ENCODE peak calls at places on chromosomes 11 and 22, in ten cellular contexts. One of them, this sample, is unnamed.

GRCh38 chr11:90434858-90435257 is 212.0 kb upstream of the CHORDC1 start:
- DNase-seq in right atrium auricular region: no peak
- DNase-seq in ovary: no peak
- DNase-seq in substantia nigra: no peak
- DNase-seq in CD8-positive, alpha-beta memory T cell: no peak
- DNase-seq in IMR-90: no peak
- DNase-seq in cardiac muscle cell: peak
- DNase-seq in neuronal stem cell: peak
- DNase-seq in H9: no peak
- DNase-seq in OCI-LY7: no peak
- DNase-seq in this sample: no peak

GRCh38 chr22:35020517-35020916 is 45.4 kb upstream of the ISX start:
- DNase-seq in CD8-positive, alpha-beta memory T cell: no peak
- DNase-seq in IMR-90: no peak
- DNase-seq in ovary: no peak
- DNase-seq in H9: no peak
- DNase-seq in cardiac muscle cell: no peak
- DNase-seq in OCI-LY7: no peak
- DNase-seq in neuronal stem cell: no peak
- DNase-seq in right atrium auricular region: no peak
- DNase-seq in substantia nigra: no peak
- DNase-seq in this sample: no peak

GRCh38 chr11:118168316-118168715 is 8.1 kb downstream of the SCN2B start:
- DNase-seq in right atrium auricular region: no peak
- DNase-seq in cardiac muscle cell: no peak
- DNase-seq in CD8-positive, alpha-beta memory T cell: no peak
- DNase-seq in IMR-90: no peak
- DNase-seq in ovary: no peak
- DNase-seq in substantia nigra: no peak
- DNase-seq in OCI-LY7: no peak
- DNase-seq in H9: no peak
- DNase-seq in neuronal stem cell: no peak
- DNase-seq in this sample: no peak

GRCh38 chr11:30960387-30960992 is 374.3 kb upstream of the MPPED2 start:
- DNase-seq in IMR-90: peak
- DNase-seq in CD8-positive, alpha-beta memory T cell: no peak
- DNase-seq in cardiac muscle cell: peak
- DNase-seq in ovary: no peak
- DNase-seq in substantia nigra: no peak
- DNase-seq in neuronal stem cell: peak
- DNase-seq in H9: no peak
- DNase-seq in right atrium auricular region: no peak
- DNase-seq in OCI-LY7: peak
- DNase-seq in this sample: peak

GRCh38 chr11:113189909-113190667 is 124.3 kb upstream of the TTC12 start:
- DNase-seq in cardiac muscle cell: no peak
- DNase-seq in neuronal stem cell: no peak
- DNase-seq in CD8-positive, alpha-beta memory T cell: no peak
- DNase-seq in H9: no peak
- DNase-seq in substantia nigra: no peak
- DNase-seq in IMR-90: no peak
- DNase-seq in right atrium auricular region: peak
- DNase-seq in OCI-LY7: no peak
- DNase-seq in ovary: no peak
- DNase-seq in this sample: no peak

GRCh38 chr11:10934293-10934850 is 76.5 kb upstream of the ZBED5 start:
- DNase-seq in right atrium auricular region: no peak
- DNase-seq in substantia nigra: no peak
- DNase-seq in H9: peak
- DNase-seq in CD8-positive, alpha-beta memory T cell: no peak
- DNase-seq in ovary: peak
- DNase-seq in OCI-LY7: peak
- DNase-seq in IMR-90: no peak
- DNase-seq in cardiac muscle cell: peak
- DNase-seq in neuronal stem cell: no peak
- DNase-seq in this sample: no peak

GRCh38 chr22:26566994-26567393 is 22.9 kb downstream of the TPST2 start:
- DNase-seq in cardiac muscle cell: no peak
- DNase-seq in CD8-positive, alpha-beta memory T cell: no peak
- DNase-seq in H9: no peak
- DNase-seq in substantia nigra: no peak
- DNase-seq in neuronal stem cell: no peak
- DNase-seq in OCI-LY7: no peak
- DNase-seq in ovary: no peak
- DNase-seq in right atrium auricular region: no peak
- DNase-seq in IMR-90: no peak
- DNase-seq in this sample: no peak

GRCh38 chr11:69173925-69174591 is 18.3 kb downstream of the SMIM38 start:
- DNase-seq in H9: no peak
- DNase-seq in right atrium auricular region: no peak
- DNase-seq in CD8-positive, alpha-beta memory T cell: no peak
- DNase-seq in OCI-LY7: no peak
- DNase-seq in cardiac muscle cell: no peak
- DNase-seq in ovary: no peak
- DNase-seq in substantia nigra: no peak
- DNase-seq in IMR-90: peak
- DNase-seq in neuronal stem cell: no peak
- DNase-seq in this sample: no peak

GRCh38 chr11:25441432-25441831 is 890.5 kb upstream of the ANO3 start:
- DNase-seq in CD8-positive, alpha-beta memory T cell: no peak
- DNase-seq in H9: no peak
- DNase-seq in OCI-LY7: no peak
- DNase-seq in neuronal stem cell: no peak
- DNase-seq in cardiac muscle cell: no peak
- DNase-seq in substantia nigra: no peak
- DNase-seq in ovary: no peak
- DNase-seq in IMR-90: no peak
- DNase-seq in right atrium auricular region: no peak
- DNase-seq in this sample: no peak

GRCh38 chr11:74710291-74710938 is 20.8 kb downstream of the CHRDL2 start:
- DNase-seq in OCI-LY7: no peak
- DNase-seq in H9: no peak
- DNase-seq in cardiac muscle cell: peak
- DNase-seq in substantia nigra: no peak
- DNase-seq in IMR-90: peak
- DNase-seq in neuronal stem cell: no peak
- DNase-seq in ovary: peak
- DNase-seq in right atrium auricular region: no peak
- DNase-seq in CD8-positive, alpha-beta memory T cell: no peak
- DNase-seq in this sample: no peak

GRCh38 chr11:105862736-105863367 is 159.2 kb downstream of the MSANTD4 start:
- DNase-seq in neuronal stem cell: peak
- DNase-seq in cardiac muscle cell: peak
- DNase-seq in IMR-90: peak
- DNase-seq in right atrium auricular region: no peak
- DNase-seq in ovary: no peak
- DNase-seq in OCI-LY7: peak
- DNase-seq in CD8-positive, alpha-beta memory T cell: no peak
- DNase-seq in substantia nigra: no peak
- DNase-seq in H9: no peak
- DNase-seq in this sample: peak

GRCh38 chr11:122696662-122697061 is 41.1 kb downstream of the UBASH3B start:
- DNase-seq in H9: no peak
- DNase-seq in right atrium auricular region: no peak
- DNase-seq in CD8-positive, alpha-beta memory T cell: peak
- DNase-seq in cardiac muscle cell: no peak
- DNase-seq in OCI-LY7: peak
- DNase-seq in neuronal stem cell: no peak
- DNase-seq in IMR-90: no peak
- DNase-seq in substantia nigra: no peak
- DNase-seq in ovary: no peak
- DNase-seq in this sample: no peak

GRCh38 chr11:126210871-126211235 is 597 bp downstream of the RPUSD4 start:
- DNase-seq in IMR-90: no peak
- DNase-seq in OCI-LY7: no peak
- DNase-seq in H9: no peak
- DNase-seq in substantia nigra: no peak
- DNase-seq in ovary: no peak
- DNase-seq in CD8-positive, alpha-beta memory T cell: no peak
- DNase-seq in right atrium auricular region: no peak
- DNase-seq in cardiac muscle cell: peak
- DNase-seq in neuronal stem cell: no peak
- DNase-seq in this sample: no peak

GRCh38 chr22:39134366-39135091 is 18.0 kb downstream of the CBX7 start:
- DNase-seq in substantia nigra: no peak
- DNase-seq in CD8-positive, alpha-beta memory T cell: no peak
- DNase-seq in ovary: no peak
- DNase-seq in cardiac muscle cell: no peak
- DNase-seq in IMR-90: no peak
- DNase-seq in H9: peak
- DNase-seq in right atrium auricular region: no peak
- DNase-seq in OCI-LY7: no peak
- DNase-seq in neuronal stem cell: no peak
- DNase-seq in this sample: no peak

GRCh38 chr11:65536412-65537295 is 11.8 kb downstream of the SCYL1 start:
- DNase-seq in neuronal stem cell: no peak
- DNase-seq in IMR-90: no peak
- DNase-seq in cardiac muscle cell: no peak
- DNase-seq in H9: no peak
- DNase-seq in right atrium auricular region: no peak
- DNase-seq in CD8-positive, alpha-beta memory T cell: no peak
- DNase-seq in OCI-LY7: no peak
- DNase-seq in substantia nigra: no peak
- DNase-seq in ovary: no peak
- DNase-seq in this sample: no peak
- H3K27ac ChIP-seq in neuronal stem cell: no peak
- H3K27ac ChIP-seq in IMR-90: no peak
- H3K27ac ChIP-seq in cardiac muscle cell: no peak
- H3K27ac ChIP-seq in H9: no peak
- H3K27ac ChIP-seq in right atrium auricular region: no peak
- H3K27ac ChIP-seq in CD8-positive, alpha-beta memory T cell: no peak
- H3K27ac ChIP-seq in OCI-LY7: no peak
- H3K27ac ChIP-seq in substantia nigra: no peak
- H3K27ac ChIP-seq in ovary: no peak
- H3K27ac ChIP-seq in this sample: peak

DNA sequence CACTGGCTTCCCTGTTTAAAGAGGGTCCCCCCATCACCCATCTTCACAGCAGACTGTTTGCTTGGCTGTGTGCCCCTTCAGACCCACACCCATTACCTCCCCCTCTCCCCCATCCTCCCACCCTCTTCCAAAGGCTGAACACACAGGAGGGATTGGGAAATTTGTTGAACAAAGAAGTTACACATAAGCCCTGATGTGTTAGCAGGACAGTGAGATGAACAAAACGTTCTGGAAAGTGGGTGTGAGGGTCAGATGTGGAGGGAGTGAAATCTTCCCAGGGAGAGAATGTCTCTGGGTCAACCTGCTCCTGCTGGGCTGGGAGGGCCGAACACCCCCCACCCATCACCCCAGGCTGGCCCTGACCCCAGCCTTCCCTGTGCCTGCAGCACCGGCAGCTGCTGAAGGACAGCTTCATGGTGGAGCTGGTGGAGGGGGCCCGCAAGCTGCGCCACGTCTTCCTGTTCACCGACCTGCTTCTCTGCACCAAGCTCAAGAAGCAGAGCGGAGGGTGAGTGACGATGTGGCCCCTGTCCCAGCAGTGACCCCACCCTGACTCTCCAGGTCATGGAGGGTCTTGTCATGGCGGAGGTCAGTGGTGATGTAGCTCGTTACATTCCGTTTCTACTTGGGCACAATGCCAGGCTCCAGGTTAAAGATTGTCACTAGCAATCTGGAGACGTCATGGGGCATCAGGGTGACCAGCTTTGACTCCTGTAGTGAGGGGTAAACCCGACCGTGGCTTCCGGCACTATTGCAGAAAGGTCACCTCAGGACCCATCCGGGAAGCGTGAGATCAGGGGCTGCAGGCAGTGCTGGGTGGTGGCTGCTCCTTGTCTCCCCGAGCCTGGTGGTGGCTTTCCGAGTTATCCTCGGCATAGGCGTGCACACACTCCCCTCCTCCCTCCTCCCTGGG is 103.5 kb downstream of the BCR start:
- DNase-seq in H9: no peak
- DNase-seq in IMR-90: no peak
- DNase-seq in neuronal stem cell: no peak
- DNase-seq in right atrium auricular region: no peak
- DNase-seq in ovary: no peak
- DNase-seq in CD8-positive, alpha-beta memory T cell: no peak
- DNase-seq in substantia nigra: no peak
- DNase-seq in cardiac muscle cell: no peak
- DNase-seq in OCI-LY7: no peak
- DNase-seq in this sample: no peak
- H3K27ac ChIP-seq in H9: no peak
- H3K27ac ChIP-seq in IMR-90: no peak
- H3K27ac ChIP-seq in neuronal stem cell: no peak
- H3K27ac ChIP-seq in right atrium auricular region: no peak
- H3K27ac ChIP-seq in ovary: no peak
- H3K27ac ChIP-seq in CD8-positive, alpha-beta memory T cell: no peak
- H3K27ac ChIP-seq in substantia nigra: peak
- H3K27ac ChIP-seq in cardiac muscle cell: no peak
- H3K27ac ChIP-seq in OCI-LY7: no peak
- H3K27ac ChIP-seq in this sample: no peak

DNA sequence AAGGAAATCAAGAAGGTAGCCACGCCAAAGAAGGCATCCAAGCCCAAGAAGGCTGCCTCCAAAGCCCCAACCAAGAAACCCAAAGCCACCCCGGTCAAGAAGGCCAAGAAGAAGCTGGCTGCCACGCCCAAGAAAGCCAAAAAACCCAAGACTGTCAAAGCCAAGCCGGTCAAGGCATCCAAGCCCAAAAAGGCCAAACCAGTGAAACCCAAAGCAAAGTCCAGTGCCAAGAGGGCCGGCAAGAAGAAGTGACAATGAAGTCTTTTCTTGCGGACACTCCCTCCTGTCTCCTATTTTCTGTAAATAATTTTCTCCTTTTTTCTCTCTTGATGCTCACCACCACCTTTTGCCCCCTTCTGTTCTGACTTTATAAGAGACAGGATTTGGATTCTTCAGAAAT is 1.9 kb upstream of the GCAT start:
- DNase-seq in OCI-LY7: no peak
- DNase-seq in ovary: no peak
- DNase-seq in neuronal stem cell: no peak
- DNase-seq in right atrium auricular region: no peak
- DNase-seq in cardiac muscle cell: no peak
- DNase-seq in H9: no peak
- DNase-seq in CD8-positive, alpha-beta memory T cell: no peak
- DNase-seq in IMR-90: no peak
- DNase-seq in substantia nigra: no peak
- DNase-seq in this sample: no peak
- H3K27ac ChIP-seq in OCI-LY7: no peak
- H3K27ac ChIP-seq in ovary: no peak
- H3K27ac ChIP-seq in neuronal stem cell: no peak
- H3K27ac ChIP-seq in right atrium auricular region: peak
- H3K27ac ChIP-seq in cardiac muscle cell: peak
- H3K27ac ChIP-seq in H9: no peak
- H3K27ac ChIP-seq in CD8-positive, alpha-beta memory T cell: no peak
- H3K27ac ChIP-seq in IMR-90: no peak
- H3K27ac ChIP-seq in substantia nigra: no peak
- H3K27ac ChIP-seq in this sample: peak

GRCh38 chr11:47507016-47507631 is 45.8 kb downstream of the CELF1 start:
- DNase-seq in IMR-90: no peak
- DNase-seq in right atrium auricular region: no peak
- DNase-seq in CD8-positive, alpha-beta memory T cell: no peak
- DNase-seq in cardiac muscle cell: no peak
- DNase-seq in substantia nigra: no peak
- DNase-seq in neuronal stem cell: no peak
- DNase-seq in ovary: no peak
- DNase-seq in H9: no peak
- DNase-seq in OCI-LY7: no peak
- DNase-seq in this sample: no peak
- H3K27ac ChIP-seq in IMR-90: no peak
- H3K27ac ChIP-seq in right atrium auricular region: peak
- H3K27ac ChIP-seq in CD8-positive, alpha-beta memory T cell: no peak
- H3K27ac ChIP-seq in cardiac muscle cell: peak
- H3K27ac ChIP-seq in substantia nigra: no peak
- H3K27ac ChIP-seq in neuronal stem cell: no peak
- H3K27ac ChIP-seq in ovary: no peak
- H3K27ac ChIP-seq in H9: no peak
- H3K27ac ChIP-seq in OCI-LY7: no peak
- H3K27ac ChIP-seq in this sample: no peak